ENCODE peak calls at places on chromosomes 7 and 10, in ten cellular contexts. One of them, this sample, is unnamed.

GRCh38 chr10:86992929-86993328 is 24.6 kb downstream of the ADIRF start:
- DNase-seq in left ventricle myocardium inferior: no peak
- DNase-seq in effector memory CD4-positive, alpha-beta T cell: no peak
- DNase-seq in NB4: no peak
- DNase-seq in colonic mucosa: no peak
- DNase-seq in PC-3: no peak
- DNase-seq in EH: no peak
- DNase-seq in cardiac fibroblast: no peak
- DNase-seq in activated CD4-positive, alpha-beta T cell treated with anti-CD3 and anti-CD28 coated beads for 24 hours: no peak
- DNase-seq in HuH-7.5: no peak
- DNase-seq in this sample: no peak

GRCh38 chr10:70715853-70716795 is 43.8 kb downstream of the ADAMTS14 start:
- DNase-seq in left ventricle myocardium inferior: no peak
- DNase-seq in effector memory CD4-positive, alpha-beta T cell: no peak
- DNase-seq in NB4: peak; percentile 88
- DNase-seq in colonic mucosa: no peak
- DNase-seq in PC-3: peak; percentile 69
- DNase-seq in EH: peak; percentile 68
- DNase-seq in cardiac fibroblast: peak; percentile 69
- DNase-seq in activated CD4-positive, alpha-beta T cell treated with anti-CD3 and anti-CD28 coated beads for 24 hours: no peak
- DNase-seq in HuH-7.5: no peak
- DNase-seq in this sample: peak; percentile 83

GRCh38 chr7:144390481-144390880 is 13.0 kb downstream of the NOBOX start:
- DNase-seq in left ventricle myocardium inferior: no peak
- DNase-seq in effector memory CD4-positive, alpha-beta T cell: no peak
- DNase-seq in NB4: no peak
- DNase-seq in colonic mucosa: no peak
- DNase-seq in PC-3: no peak
- DNase-seq in EH: no peak
- DNase-seq in cardiac fibroblast: no peak
- DNase-seq in activated CD4-positive, alpha-beta T cell treated with anti-CD3 and anti-CD28 coated beads for 24 hours: no peak
- DNase-seq in HuH-7.5: no peak
- DNase-seq in this sample: no peak

GRCh38 chr10:33143160-33143728 is 185.2 kb upstream of the ITGB1 start:
- DNase-seq in left ventricle myocardium inferior: no peak
- DNase-seq in effector memory CD4-positive, alpha-beta T cell: no peak
- DNase-seq in NB4: peak; percentile 6
- DNase-seq in colonic mucosa: no peak
- DNase-seq in PC-3: peak; percentile 100
- DNase-seq in EH: peak; percentile 88
- DNase-seq in cardiac fibroblast: peak; percentile 70
- DNase-seq in activated CD4-positive, alpha-beta T cell treated with anti-CD3 and anti-CD28 coated beads for 24 hours: no peak
- DNase-seq in HuH-7.5: no peak
- DNase-seq in this sample: peak; percentile 93

GRCh38 chr10:51073461-51074237 is 638 bp upstream of the PRKG1 start:
- DNase-seq in left ventricle myocardium inferior: peak; percentile 38
- DNase-seq in effector memory CD4-positive, alpha-beta T cell: no peak
- DNase-seq in NB4: no peak
- DNase-seq in colonic mucosa: peak; percentile 45
- DNase-seq in PC-3: peak; percentile 74
- DNase-seq in EH: peak; percentile 41
- DNase-seq in cardiac fibroblast: peak; percentile 26
- DNase-seq in activated CD4-positive, alpha-beta T cell treated with anti-CD3 and anti-CD28 coated beads for 24 hours: no peak
- DNase-seq in HuH-7.5: peak; percentile 13
- DNase-seq in this sample: peak; percentile 43

GRCh38 chr7:131020759-131021219 is 286.8 kb upstream of the KLF14 start:
- DNase-seq in left ventricle myocardium inferior: no peak
- DNase-seq in effector memory CD4-positive, alpha-beta T cell: no peak
- DNase-seq in NB4: no peak
- DNase-seq in colonic mucosa: no peak
- DNase-seq in PC-3: no peak
- DNase-seq in EH: no peak
- DNase-seq in cardiac fibroblast: no peak
- DNase-seq in activated CD4-positive, alpha-beta T cell treated with anti-CD3 and anti-CD28 coated beads for 24 hours: no peak
- DNase-seq in HuH-7.5: no peak
- DNase-seq in this sample: no peak

GRCh38 chr7:17994079-17994478 is 33.6 kb downstream of the PRPS1L1 start:
- DNase-seq in left ventricle myocardium inferior: no peak
- DNase-seq in effector memory CD4-positive, alpha-beta T cell: no peak
- DNase-seq in NB4: no peak
- DNase-seq in colonic mucosa: no peak
- DNase-seq in PC-3: no peak
- DNase-seq in EH: no peak
- DNase-seq in cardiac fibroblast: no peak
- DNase-seq in activated CD4-positive, alpha-beta T cell treated with anti-CD3 and anti-CD28 coated beads for 24 hours: no peak
- DNase-seq in HuH-7.5: no peak
- DNase-seq in this sample: no peak

GRCh38 chr7:34162017-34162565 is 256.8 kb downstream of the BMPER start:
- DNase-seq in left ventricle myocardium inferior: no peak
- DNase-seq in effector memory CD4-positive, alpha-beta T cell: no peak
- DNase-seq in NB4: no peak
- DNase-seq in colonic mucosa: no peak
- DNase-seq in PC-3: no peak
- DNase-seq in EH: peak; percentile 71
- DNase-seq in cardiac fibroblast: no peak
- DNase-seq in activated CD4-positive, alpha-beta T cell treated with anti-CD3 and anti-CD28 coated beads for 24 hours: no peak
- DNase-seq in HuH-7.5: no peak
- DNase-seq in this sample: peak; percentile 6

GRCh38 chr10:4183761-4184261 is 398.8 kb upstream of the KLF6 start:
- DNase-seq in left ventricle myocardium inferior: no peak
- DNase-seq in effector memory CD4-positive, alpha-beta T cell: no peak
- DNase-seq in NB4: no peak
- DNase-seq in colonic mucosa: no peak
- DNase-seq in PC-3: peak; percentile 44
- DNase-seq in EH: peak; percentile 84
- DNase-seq in cardiac fibroblast: peak; percentile 41
- DNase-seq in activated CD4-positive, alpha-beta T cell treated with anti-CD3 and anti-CD28 coated beads for 24 hours: no peak
- DNase-seq in HuH-7.5: no peak
- DNase-seq in this sample: peak; percentile 33